ENCODE peak calls at places on chromosomes 7 and 10, in four cellular contexts. C, Z, I and V are unnamed samples.

GRCh38 chr7:142441074-142441403 is 183.2 kb upstream of the PRSS58 start:
- DNase-seq in Z (no peak), C (no peak), I (no peak), V (no peak)

GRCh38 chr7:153523320-153524015 is 528.7 kb upstream of the DPP6 start:
- DNase-seq in I (no peak), C (no peak), Z (no peak), V (no peak)

GRCh38 chr7:1843271-1843861 is 173.3 kb downstream of the ELFN1 start:
- DNase-seq in C (peak), Z (no peak), I (no peak), V (no peak)

GRCh38 chr7:43481905-43482678 is 100.8 kb upstream of the STK17A start:
- DNase-seq in I (no peak), C (peak), Z (no peak), V (no peak)

GRCh38 chr7:4472739-4473138 is 209.4 kb upstream of the FOXK1 start:
- DNase-seq in I (no peak), C (no peak), Z (no peak), V (no peak)

GRCh38 chr7:46156039-46156438 is 235.0 kb upstream of the IGFBP3 start:
- DNase-seq in I (no peak), Z (no peak), C (no peak), V (no peak)

GRCh38 chr7:111730476-111731300 is 168.4 kb upstream of the IMMP2L start:
- DNase-seq in C (no peak), Z (peak), I (peak), V (peak)

GRCh38 chr7:22445140-22445722 is 54.8 kb downstream of the STEAP1B start:
- DNase-seq in I (peak), C (no peak), Z (no peak), V (no peak)

GRCh38 chr7:148276291-148277041 is 314.1 kb upstream of the C7orf33 start:
- DNase-seq in C (no peak), I (no peak), Z (no peak), V (no peak)

GRCh38 chr7:74474271-74474865 is 20.7 kb downstream of the GTF2IRD1 start:
- DNase-seq in Z (no peak), I (no peak), C (no peak), V (no peak)

GRCh38 chr7:93178213-93178612 is 30.0 kb upstream of the SAMD9L start:
- DNase-seq in Z (peak), I (no peak), C (no peak), V (no peak)

GRCh38 chr7:122438001-122438400 is 133.5 kb upstream of the FEZF1 start:
- DNase-seq in C (no peak), Z (no peak), I (no peak), V (no peak)

GRCh38 chr10:24114561-24114960 is 94.4 kb upstream of the KIAA1217 start:
- DNase-seq in C (no peak), I (no peak), Z (no peak), V (no peak)

GRCh38 chr10:10886861-10887539 is 130.7 kb upstream of the CELF2 start:
- DNase-seq in C (no peak), I (no peak), Z (no peak), V (no peak)

GRCh38 chr7:34108150-34108549 is 202.8 kb downstream of the BMPER start:
- DNase-seq in I (no peak), Z (no peak), C (no peak), V (no peak)

GRCh38 chr7:4694653-4695335 is 12.7 kb downstream of the FOXK1 start:
- DNase-seq in Z (no peak), C (peak), I (no peak), V (no peak)

GRCh38 chr10:97280783-97281182 is 11.7 kb downstream of the ARHGAP19 start:
- DNase-seq in C (no peak), Z (no peak), I (no peak), V (no peak)

GRCh38 chr10:37667736-37668135 is 189.7 kb downstream of the ZNF248 start:
- DNase-seq in Z (no peak), I (no peak), C (no peak), V (no peak)

GRCh38 chr10:31927597-31928530 is 767 bp downstream of the ARHGAP12 start:
- DNase-seq in Z (peak), I (peak), C (no peak), V (peak)

GRCh38 chr7:82472966-82473365 is 29.4 kb upstream of the CACNA2D1 start:
- DNase-seq in C (no peak), I (no peak), Z (no peak), V (no peak)

GRCh38 chr7:143435266-143435665 is 8.0 kb upstream of the TAS2R60 start:
- DNase-seq in I (no peak), C (no peak), Z (no peak), V (no peak)

GRCh38 chr10:75293456-75293840 is 57.7 kb upstream of the COMTD1 start:
- DNase-seq in Z (no peak), C (no peak), I (no peak), V (no peak)

GRCh38 chr10:79333513-79333912 is 13.8 kb upstream of the PPIF start:
- DNase-seq in I (no peak), C (no peak), Z (no peak), V (no peak)

GRCh38 chr7:44279731-44280505 is 45.5 kb downstream of the CAMK2B start:
- DNase-seq in Z (no peak), I (no peak), C (no peak), V (no peak)

GRCh38 chr7:139362302-139362701 is 2.6 kb downstream of the LUC7L2 start:
- DNase-seq in I (no peak), C (no peak), Z (no peak), V (no peak)

GRCh38 chr10:122140941-122141623 is 130.0 kb upstream of the BTBD16 start:
- DNase-seq in Z (peak), I (no peak), C (no peak), V (no peak)

GRCh38 chr10:24616536-24616935 is 107.2 kb downstream of the ARHGAP21 start:
- DNase-seq in Z (no peak), C (no peak), I (no peak), V (no peak)

GRCh38 chr7:99709838-99710541 is 25.0 kb downstream of the CYP3A7 start:
- DNase-seq in C (no peak), I (no peak), Z (no peak), V (no peak)

GRCh38 chr7:22885824-22886255 is 63.2 kb upstream of the TOMM7 start:
- DNase-seq in C (no peak), I (peak), Z (no peak), V (peak)

GRCh38 chr7:50633414-50633710 is 68.2 kb upstream of the DDC start:
- DNase-seq in I (no peak), C (no peak), Z (no peak), V (no peak)

GRCh38 chr7:131649879-131650278 is 93.5 kb upstream of the PODXL start:
- DNase-seq in Z (no peak), I (no peak), C (no peak), V (no peak)

GRCh38 chr7:27141138-27141537 is 2.3 kb downstream of the HOXA5 start:
- DNase-seq in C (no peak), Z (no peak), I (no peak), V (no peak)

GRCh38 chr7:27142562-27143021 is 889 bp downstream of the HOXA5 start:
- DNase-seq in C (no peak), I (no peak), Z (no peak), V (no peak)

GRCh38 chr7:27140108-27140842 is 3.2 kb downstream of the HOXA5 start:
- DNase-seq in I (no peak), Z (no peak), C (no peak), V (no peak)

GRCh38 chr7:27143022-27143949 is at the start of gene HOXA5:
- DNase-seq in I (no peak), C (no peak), Z (peak), V (no peak)

DNA sequence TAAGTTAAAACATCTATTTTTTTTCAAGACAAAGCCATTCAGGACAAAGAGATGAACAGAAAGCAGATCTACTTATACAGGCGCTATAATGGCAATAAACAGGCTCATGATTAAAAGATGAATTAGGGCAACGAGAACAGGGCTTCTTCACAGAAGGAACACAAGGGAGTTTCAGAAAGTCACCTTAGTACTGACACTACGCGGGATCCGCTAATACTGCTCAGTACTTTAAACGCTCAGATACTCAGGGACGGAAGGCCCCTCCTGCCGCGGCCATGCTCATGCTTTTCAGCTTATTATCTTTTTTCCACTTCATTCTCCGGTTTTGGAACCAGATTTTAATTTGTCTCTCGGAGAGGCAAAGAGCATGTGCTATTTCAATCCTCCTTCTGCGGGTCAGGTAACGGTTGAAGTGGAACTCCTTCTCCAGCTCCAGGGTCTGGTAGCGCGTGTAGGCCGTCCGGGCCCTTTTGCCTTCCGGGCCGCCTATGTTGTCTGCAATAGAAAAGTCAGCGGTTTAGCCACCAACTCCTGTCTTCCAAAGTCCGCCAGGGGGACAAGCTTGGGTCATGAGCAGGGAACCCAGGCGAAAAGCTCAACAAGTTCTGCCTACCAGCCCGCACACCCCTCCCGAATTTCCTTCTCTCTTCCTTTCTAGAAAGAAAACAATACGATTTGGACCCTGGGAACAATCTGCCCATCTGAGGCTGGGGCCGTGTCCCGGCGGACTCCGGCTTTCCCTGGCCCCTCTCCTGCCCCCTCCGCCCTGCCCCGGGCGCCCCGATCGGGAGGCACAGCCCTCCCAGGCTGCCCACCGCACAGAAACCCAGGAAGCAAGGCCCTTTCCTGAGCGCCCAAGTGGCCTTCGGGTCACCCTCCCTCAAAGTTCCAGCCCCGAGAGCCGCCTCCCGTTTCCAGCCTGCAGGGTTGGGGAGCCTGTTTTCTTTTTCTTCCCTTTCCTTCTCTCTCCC is 1.6 kb downstream of the HOXA5 start:
- DNase-seq in I (no peak), Z (peak), C (no peak), V (no peak)
- TF ChIP-seq CTCF in I (no peak), Z (peak), C (peak), V (no peak)

GRCh38 chr7:127251458-127252379 is 1.0 kb downstream of the GRM8 start:
- DNase-seq in C (no peak), I (peak), Z (no peak), V (peak)
- TF ChIP-seq CTCF in C (no peak), I (no peak), Z (no peak), V (no peak)

GRCh38 chr7:25026156-25026555 is 46.2 kb upstream of the OSBPL3 start:
- DNase-seq in I (no peak), Z (no peak), C (no peak), V (no peak)
- TF ChIP-seq CTCF in I (no peak), Z (no peak), C (no peak), V (no peak)

DNA sequence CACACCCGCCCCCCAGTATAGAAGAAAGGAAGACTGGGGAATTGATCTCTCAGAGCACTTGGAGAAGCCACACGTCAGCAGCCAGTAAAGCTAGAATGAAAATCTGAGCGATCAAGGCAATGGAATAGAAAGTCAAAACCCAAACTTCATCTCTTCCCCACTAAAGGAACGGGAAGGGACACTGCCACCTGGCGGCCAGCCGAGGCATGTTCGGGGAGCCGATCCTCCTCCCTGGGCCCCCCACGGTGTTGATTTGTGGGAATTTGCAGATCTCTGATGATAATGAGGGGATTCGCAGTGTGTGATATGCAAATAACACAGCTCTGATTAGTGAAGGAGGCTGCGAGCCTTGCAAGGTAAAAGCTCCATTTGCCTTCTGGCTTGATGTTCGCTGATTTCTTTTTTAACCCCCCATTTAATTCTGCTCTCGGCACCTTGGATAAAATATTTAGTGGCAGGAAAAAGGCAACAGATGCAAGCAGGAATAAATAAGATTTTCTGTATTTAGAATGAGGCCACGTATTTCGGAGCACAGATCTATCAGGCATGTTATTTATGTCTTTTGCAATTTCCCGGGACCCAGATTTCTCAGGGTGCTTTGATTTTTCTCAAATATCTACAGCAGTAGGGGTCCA is 258.6 kb downstream of the PAXIP1 start:
- DNase-seq in I (peak), C (no peak), Z (peak), V (peak)
- TF ChIP-seq CTCF in I (peak), C (peak), Z (peak), V (peak)

DNA sequence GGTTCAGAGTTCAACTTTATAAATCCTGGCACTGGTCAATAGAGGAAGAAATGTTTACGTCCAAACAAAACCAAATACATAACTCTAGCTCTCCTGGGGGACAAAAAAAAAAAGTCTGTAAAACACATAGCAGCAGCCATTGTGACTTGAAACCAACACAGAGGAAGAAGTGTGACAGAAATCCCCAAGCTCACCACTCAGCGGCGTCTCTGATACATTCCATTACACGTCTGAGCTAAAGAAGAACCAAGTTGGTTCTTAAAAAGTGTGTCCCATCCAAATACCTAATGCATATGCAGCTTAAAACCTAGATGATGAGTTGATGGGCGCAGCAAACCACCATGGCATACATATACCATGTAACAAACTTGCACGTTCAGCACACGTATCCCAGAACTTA is 58.3 kb upstream of the NANOS1 start:
- DNase-seq in C (no peak), Z (no peak), I (no peak), V (no peak)
- TF ChIP-seq CTCF in C (no peak), Z (no peak), I (no peak), V (no peak)

GRCh38 chr10:77636967-77637473 is 588 bp downstream of the KCNMA1 start:
- DNase-seq in Z (no peak), C (no peak), I (peak), V (no peak)

GRCh38 chr10:77637474-77637985 is at the start of gene KCNMA1:
- DNase-seq in C (no peak), I (peak), Z (peak), V (peak)

GRCh38 chr10:77639756-77640155 is 2.1 kb upstream of the KCNMA1 start:
- DNase-seq in Z (no peak), C (no peak), I (no peak), V (no peak)

GRCh38 chr10:77638766-77639101 is 1.1 kb upstream of the KCNMA1 start:
- DNase-seq in Z (no peak), I (no peak), C (no peak), V (no peak)

DNA sequence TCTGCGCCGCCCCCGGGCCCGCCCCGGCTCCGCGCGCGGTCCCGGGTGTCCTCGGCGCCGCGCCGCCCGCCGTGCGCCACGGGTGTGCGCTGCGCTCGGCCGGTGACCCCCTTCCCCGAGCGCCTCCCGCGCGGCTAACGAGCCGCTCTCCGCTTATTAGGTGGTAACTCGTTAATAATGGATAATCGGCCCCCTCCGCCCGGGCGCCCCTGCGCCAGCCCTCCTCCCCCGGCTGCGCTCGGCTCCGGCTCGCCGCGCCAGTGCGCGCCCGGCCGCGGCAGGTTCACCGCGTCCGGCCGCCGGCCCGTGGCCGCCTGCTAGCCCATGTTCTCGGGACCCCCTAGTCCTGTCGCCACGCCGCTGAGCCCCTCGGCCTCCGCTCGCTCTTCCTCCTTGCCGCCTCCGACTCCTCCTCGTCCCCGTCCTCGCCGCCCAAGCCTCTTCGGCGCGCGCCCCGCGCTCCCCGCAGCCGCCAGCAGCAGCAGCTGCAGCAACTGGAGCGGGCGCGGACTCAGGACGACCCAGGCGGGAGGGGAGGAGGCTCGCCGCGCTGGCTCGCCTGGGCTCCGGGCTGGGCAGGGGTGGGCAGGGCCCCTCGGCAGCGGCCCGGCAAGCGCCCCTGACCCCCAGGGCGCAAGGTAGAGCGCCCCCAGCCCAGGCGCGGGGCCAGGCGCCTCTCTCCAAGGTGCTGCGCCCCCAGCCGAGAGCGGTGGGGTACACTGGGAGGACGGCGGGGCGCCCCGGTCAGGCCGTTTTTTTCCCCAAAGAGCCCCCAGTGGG is 568 bp upstream of the KCNMA1 start:
- DNase-seq in C (no peak), Z (peak), I (peak), V (peak)
- TF ChIP-seq CTCF in C (peak), Z (no peak), I (no peak), V (no peak)